ENCODE peak calls at places on chromosomes 3 and 15, in nine cellular contexts. V is mammary epithelial cell, Y is IMR-90, I is upper lobe of right lung, A is colonic mucosa, W is adrenal gland, J is cardiac muscle cell, S is body of pancreas, T is A549. Z is an unnamed sample. For H3K4me1, the result is how much of the 10 kb centered on the place peaks cover.

GRCh38 chr3:8538904-8539303 is 37.3 kb downstream of the LMCD1 start:
- DNase-seq in V (no peak), Y (peak), I (no peak), A (no peak), W (no peak), J (no peak), S (no peak), T (no peak), Z (no peak)

GRCh38 chr3:145864336-145864735 is 296.6 kb downstream of the PLOD2 start:
- DNase-seq in V (no peak), Y (no peak), I (no peak), A (no peak), W (no peak), J (no peak), S (no peak), T (no peak), Z (no peak)

GRCh38 chr3:8320711-8321458 is 180.7 kb upstream of the LMCD1 start:
- DNase-seq in V (no peak), Y (no peak), I (no peak), A (no peak), W (no peak), J (no peak), S (no peak), T (no peak), Z (no peak)

GRCh38 chr15:59434481-59434880 is 3.5 kb upstream of the FAM81A start:
- DNase-seq in V (no peak), Y (no peak), I (no peak), A (peak), W (no peak), J (no peak), S (no peak), T (no peak), Z (no peak)

GRCh38 chr3:143134446-143134845 is 14.9 kb downstream of the CHST2 start:
- DNase-seq in V (no peak), Y (no peak), I (no peak), A (no peak), W (no peak), J (no peak), S (no peak), T (no peak), Z (no peak)

GRCh38 chr15:86743283-86743903 is 663.7 kb downstream of the AGBL1 start:
- DNase-seq in V (peak), Y (no peak), I (no peak), A (peak), W (peak), J (peak), S (peak), T (peak), Z (peak)

GRCh38 chr15:56718560-56718959 is 14.7 kb downstream of the ZNF280D start:
- DNase-seq in V (no peak), Y (no peak), I (no peak), A (no peak), W (no peak), J (no peak), S (no peak), T (no peak), Z (no peak)

GRCh38 chr15:88535100-88535499 is 11.4 kb downstream of the DET1 start:
- DNase-seq in V (peak), Y (peak), I (no peak), A (no peak), W (no peak), J (no peak), S (no peak), T (no peak), Z (no peak)

DNA sequence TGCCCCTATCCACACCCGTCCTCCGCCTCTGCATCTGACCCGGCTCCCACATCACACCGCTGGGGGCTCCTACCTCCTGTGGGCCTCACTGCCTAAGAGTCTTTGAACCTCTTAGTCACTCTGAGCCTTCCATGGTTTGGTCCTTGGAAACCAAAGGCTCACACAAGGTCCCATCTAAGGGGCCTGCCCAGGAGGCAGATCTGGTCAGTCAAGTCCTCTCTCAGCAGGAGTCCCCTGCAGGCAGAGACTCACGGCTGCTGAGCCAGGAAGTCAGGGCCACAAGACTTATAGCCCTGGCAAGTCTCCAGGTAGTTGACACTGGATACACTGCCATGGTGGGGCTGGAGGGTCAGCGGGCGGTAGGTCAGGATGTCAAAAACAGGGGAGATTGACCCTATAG is 31.2 kb upstream of the ALDH1L1 start:
- DNase-seq in V (no peak), Y (no peak), I (no peak), A (no peak), W (no peak), J (no peak), S (no peak), T (no peak), Z (no peak)
- H3K4me1 ChIP-seq in V (under half), Y (under half), I (under half), A (under half), W (under half), J (under half), S (under half), T (under half), Z (under half)

GRCh38 chr3:123034120-123034519 is 6.6 kb upstream of the SEMA5B start:
- DNase-seq in V (no peak), Y (no peak), I (no peak), A (no peak), W (no peak), J (no peak), S (no peak), T (no peak), Z (no peak)
- TF ChIP-seq CTCF in V (no peak), Y (no peak), I (no peak), A (no peak), W (no peak), J (no peak), S (no peak), T (no peak), Z (no peak)

GRCh38 chr3:124837065-124837464 is 50.1 kb downstream of the ITGB5 start:
- DNase-seq in V (no peak), Y (no peak), I (no peak), A (peak), W (no peak), J (no peak), S (no peak), T (no peak), Z (no peak)

GRCh38 chr3:124837730-124838186 is 49.4 kb downstream of the ITGB5 start:
- DNase-seq in V (peak), Y (peak), I (no peak), A (peak), W (peak), J (no peak), S (peak), T (peak), Z (peak)

GRCh38 chr3:124841517-124841916 is 45.6 kb downstream of the ITGB5 start:
- DNase-seq in V (no peak), Y (no peak), I (no peak), A (no peak), W (no peak), J (no peak), S (no peak), T (no peak), Z (no peak)

GRCh38 chr3:124838963-124839362 is 48.2 kb downstream of the ITGB5 start:
- DNase-seq in V (no peak), Y (no peak), I (no peak), A (no peak), W (no peak), J (no peak), S (no peak), T (no peak), Z (peak)

DNA sequence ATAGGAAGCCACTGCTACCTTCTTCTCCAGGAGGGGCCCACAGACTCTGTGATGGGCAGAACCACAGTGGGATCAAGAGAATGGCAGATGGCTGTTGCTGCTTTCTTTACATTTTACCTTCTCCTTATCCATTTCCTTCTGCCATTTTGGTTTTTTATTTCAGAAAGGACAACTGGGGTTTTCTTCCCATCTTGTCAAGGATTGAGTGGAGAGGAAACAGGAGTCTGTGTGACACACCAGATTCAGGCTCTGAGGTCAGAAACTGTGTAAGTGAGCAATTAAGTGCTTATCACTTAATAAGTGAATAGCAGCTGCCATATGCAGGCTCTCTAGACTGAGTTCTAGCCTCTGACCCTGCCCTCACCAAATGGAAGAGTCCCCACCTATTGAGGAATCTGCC is 47.3 kb downstream of the ITGB5 start:
- DNase-seq in V (no peak), Y (no peak), I (no peak), A (no peak), W (no peak), J (no peak), S (no peak), T (no peak), Z (no peak)
- H3K4me1 ChIP-seq in V (under half), Y (under half), I (under half), A (under half), W (under half), J (under half), S (under half), T (half or more), Z (half or more)

GRCh38 chr3:487580-487979 is 291.0 kb downstream of the CHL1 start:
- DNase-seq in V (peak), Y (no peak), I (no peak), A (no peak), W (no peak), J (no peak), S (no peak), T (no peak), Z (no peak)

GRCh38 chr3:480070-480469 is 283.5 kb downstream of the CHL1 start:
- DNase-seq in V (no peak), Y (no peak), I (no peak), A (no peak), W (no peak), J (no peak), S (no peak), T (no peak), Z (no peak)

GRCh38 chr3:484302-484701 is 287.7 kb downstream of the CHL1 start:
- DNase-seq in V (no peak), Y (no peak), I (no peak), A (no peak), W (no peak), J (peak), S (no peak), T (no peak), Z (no peak)

GRCh38 chr3:482479-482878 is 285.9 kb downstream of the CHL1 start:
- DNase-seq in V (no peak), Y (no peak), I (no peak), A (no peak), W (no peak), J (no peak), S (no peak), T (no peak), Z (no peak)

DNA sequence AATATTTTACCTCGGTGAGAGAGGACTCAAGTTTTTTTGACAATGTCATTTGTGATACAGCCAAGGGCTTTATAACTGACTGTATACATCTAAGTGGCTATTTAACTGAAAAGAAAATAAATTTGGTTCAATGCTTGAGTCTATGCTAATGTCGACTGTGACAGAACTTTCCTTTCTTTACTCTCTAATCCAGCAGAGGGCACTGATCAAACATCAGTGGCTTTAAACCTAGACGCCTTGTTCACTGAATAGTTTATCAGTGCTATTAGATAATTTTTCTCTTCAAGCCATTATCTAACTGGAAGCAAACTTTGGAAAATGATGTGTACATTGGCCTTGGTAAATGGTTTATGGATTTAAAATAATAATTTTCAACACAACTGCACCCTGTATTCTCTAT is 285.1 kb downstream of the CHL1 start:
- DNase-seq in V (no peak), Y (no peak), I (no peak), A (no peak), W (no peak), J (no peak), S (no peak), T (no peak), Z (no peak)
- TF ChIP-seq CTCF in V (peak), Y (no peak), I (peak), A (no peak), W (no peak), J (peak), S (no peak), T (peak), Z (no peak)

Z was measured in Caco-2.